ENCODE peak calls at places on chromosomes 13 and 19, in six cellular contexts. L is hepatocyte, P is neuronal stem cell, V is mesenchymal stem cell, F is IMR-90, K is neural progenitor cell. N is an unnamed sample.

GRCh38 chr19:7908742-7909461 is 5.2 kb downstream of the MAP2K7 start:
- DNase-seq in V (no peak), P (no peak), L (no peak), K (no peak), F (no peak), N (no peak)

GRCh38 chr13:109273326-109273751 is 513.0 kb downstream of the IRS2 start:
- DNase-seq in V (peak; percentile 53), K (no peak), L (no peak), P (no peak), F (peak; percentile 29), N (no peak)

GRCh38 chr13:21010621-21011020 is 50.8 kb downstream of the LATS2 start:
- DNase-seq in K (no peak), V (peak; percentile 49), L (no peak), F (peak; percentile 47), P (no peak), N (peak; percentile 2)

GRCh38 chr13:102089177-102089576 is 312.7 kb downstream of the FGF14 start:
- DNase-seq in P (no peak), K (no peak), F (no peak), V (peak; percentile 4), L (peak; percentile 7), N (peak; percentile 0)

GRCh38 chr19:6610934-6611370 is 20.0 kb upstream of the CD70 start:
- DNase-seq in F (peak; percentile 49), K (no peak), L (no peak), P (no peak), V (peak; percentile 24), N (no peak)

GRCh38 chr13:26811636-26812035 is 51.0 kb upstream of the GPR12 start:
- DNase-seq in L (no peak), K (no peak), V (no peak), F (no peak), P (no peak), N (no peak)

GRCh38 chr13:108176685-108177274 is 38.6 kb downstream of the LIG4 start:
- DNase-seq in K (peak; percentile 33), P (no peak), F (peak; percentile 22), V (peak; percentile 34), L (peak; percentile 55), N (peak; percentile 52)

GRCh38 chr13:22061371-22061805 is 390.5 kb downstream of the FGF9 start:
- DNase-seq in K (no peak), P (no peak), F (no peak), L (no peak), V (no peak), N (no peak)

GRCh38 chr13:68888832-68889231 is 1218.8 kb upstream of the ATXN8OS start:
- DNase-seq in P (no peak), K (no peak), V (no peak), F (no peak), L (no peak), N (no peak)

GRCh38 chr13:35191883-35192282 is 249.8 kb downstream of the NBEA start:
- DNase-seq in V (no peak), P (no peak), L (no peak), F (no peak), K (no peak), N (no peak)

GRCh38 chr13:113941571-113942191 is 32.2 kb downstream of the C13orf46 start:
- DNase-seq in F (no peak), P (no peak), L (no peak), K (no peak), V (no peak), N (no peak)

GRCh38 chr19:15116856-15117255 is 9.7 kb downstream of the SYDE1 start:
- DNase-seq in F (no peak), V (no peak), K (no peak), P (no peak), L (no peak), N (no peak)

GRCh38 chr13:39875111-39875510 is 219.6 kb downstream of the COG6 start:
- DNase-seq in L (no peak), F (no peak), V (no peak), P (no peak), K (no peak), N (no peak)

GRCh38 chr13:85610024-85610423 is 189.2 kb downstream of the SLITRK6 start:
- DNase-seq in V (peak; percentile 30), L (no peak), P (no peak), K (no peak), F (peak; percentile 18), N (no peak)

GRCh38 chr13:113886561-113887112 is 22.8 kb upstream of the GAS6 start:
- DNase-seq in L (no peak), F (no peak), P (no peak), K (no peak), V (no peak), N (no peak)

GRCh38 chr19:38800577-38801347 is 11.8 kb downstream of the LGALS7B start:
- DNase-seq in L (no peak), V (no peak), P (no peak), K (no peak), F (no peak), N (no peak)

GRCh38 chr13:70218618-70219017 is 110.4 kb upstream of the KLHL1 start:
- DNase-seq in F (no peak), K (no peak), V (no peak), L (no peak), P (no peak), N (no peak)

GRCh38 chr13:30673669-30674521 is 56.2 kb downstream of the USPL1 start:
- DNase-seq in F (peak; percentile 89), K (peak; percentile 93), L (peak; percentile 94), V (peak; percentile 83), P (peak; percentile 77), N (peak; percentile 86)

GRCh38 chr13:32309812-32310706 is 5.1 kb downstream of the ZAR1L start:
- DNase-seq in V (peak; percentile 65), F (peak; percentile 72), P (peak; percentile 41), L (peak; percentile 74), K (peak; percentile 63), N (peak; percentile 67)

GRCh38 chr13:114101325-114101821 is 31.1 kb downstream of the RASA3 start:
- DNase-seq in L (no peak), F (no peak), K (no peak), V (peak; percentile 41), P (no peak), N (no peak)

GRCh38 chr13:27280009-27280646 is 9.5 kb downstream of the RASL11A start:
- DNase-seq in F (no peak), L (no peak), K (no peak), P (no peak), V (no peak), N (no peak)

GRCh38 chr13:109818891-109819290 is 32.5 kb upstream of the IRS2 start:
- DNase-seq in V (no peak), P (no peak), K (no peak), F (no peak), L (no peak), N (no peak)

GRCh38 chr19:55325172-55325571 is at the start of gene TMEM150B:
- DNase-seq in F (no peak), P (no peak), K (no peak), L (no peak), V (no peak), N (no peak)

GRCh38 chr13:50104493-50104892 is 89.2 kb downstream of the KCNRG start:
- DNase-seq in K (no peak), F (peak; percentile 46), V (no peak), L (no peak), P (no peak), N (no peak)

GRCh38 chr19:7823902-7824301 is 6.1 kb upstream of the EVI5L start:
- DNase-seq in P (no peak), F (no peak), V (no peak), K (no peak), L (no peak), N (no peak)

GRCh38 chr13:41645313-41645712 is 188.0 kb downstream of the RGCC start:
- DNase-seq in P (no peak), K (no peak), F (peak; percentile 90), V (peak; percentile 72), L (peak; percentile 53), N (no peak)

GRCh38 chr19:18494267-18494607 is 27.6 kb downstream of the ELL start:
- DNase-seq in K (no peak), F (peak; percentile 69), L (no peak), P (no peak), V (peak; percentile 70), N (no peak)

GRCh38 chr19:48391100-48392005 is at the start of gene KDELR1:
- DNase-seq in P (peak; percentile 74), V (peak; percentile 79), F (peak; percentile 60), K (peak; percentile 84), L (peak; percentile 93), N (peak; percentile 72)

GRCh38 chr19:48955308-48955958 is 758 bp downstream of the BAX start:
- DNase-seq in K (no peak), L (no peak), V (peak; percentile 14), P (no peak), F (no peak), N (no peak)

GRCh38 chr19:39160523-39160861 is 34.9 kb downstream of the PAK4 start:
- DNase-seq in F (peak; percentile 72), P (no peak), K (no peak), L (peak; percentile 77), V (peak; percentile 55), N (no peak)

GRCh38 chr13:40233731-40234195 is 432.7 kb downstream of the FOXO1 start:
- DNase-seq in L (no peak), K (no peak), P (no peak), F (no peak), V (no peak), N (no peak)

DNA sequence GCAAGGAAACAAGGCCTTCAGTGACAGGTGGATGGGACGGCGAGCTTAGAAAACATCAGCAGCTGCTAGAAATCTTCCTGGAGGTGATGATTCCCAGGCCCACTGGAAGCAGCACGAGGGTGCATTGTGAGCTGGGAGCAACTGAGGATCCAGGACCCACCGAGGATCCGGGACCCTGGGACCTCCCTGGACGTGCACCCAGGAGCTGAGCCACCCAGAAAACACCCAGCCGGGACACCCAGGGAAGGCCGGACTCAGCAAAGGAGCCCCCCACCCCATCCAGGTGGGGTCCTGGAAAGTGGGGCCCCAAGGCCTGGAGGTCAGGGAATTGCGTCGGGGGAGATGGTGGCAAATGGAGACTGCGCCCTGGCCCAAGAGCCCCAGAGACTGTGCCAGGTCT is 22.3 kb upstream of the SPACA7 start:
- DNase-seq in L (no peak), K (no peak), V (no peak), P (no peak), F (no peak), N (no peak)
- H2AFZ ChIP-seq in L (no peak overlapping the region), K (no peak overlapping the region), V (no peak overlapping the region), P (no peak overlapping the region), F (no peak overlapping the region), N (no peak overlapping the region)

GRCh38 chr13:79735228-79735627 is 254.3 kb downstream of the NDFIP2 start:
- DNase-seq in V (peak; percentile 61), L (no peak), P (no peak), F (peak; percentile 41), K (no peak), N (no peak)
- H2AFZ ChIP-seq in V (no peak overlapping the region), L (no peak overlapping the region), P (no peak overlapping the region), F (no peak overlapping the region), K (peak overlapping the region; percentile 34), N (no peak overlapping the region)

DNA sequence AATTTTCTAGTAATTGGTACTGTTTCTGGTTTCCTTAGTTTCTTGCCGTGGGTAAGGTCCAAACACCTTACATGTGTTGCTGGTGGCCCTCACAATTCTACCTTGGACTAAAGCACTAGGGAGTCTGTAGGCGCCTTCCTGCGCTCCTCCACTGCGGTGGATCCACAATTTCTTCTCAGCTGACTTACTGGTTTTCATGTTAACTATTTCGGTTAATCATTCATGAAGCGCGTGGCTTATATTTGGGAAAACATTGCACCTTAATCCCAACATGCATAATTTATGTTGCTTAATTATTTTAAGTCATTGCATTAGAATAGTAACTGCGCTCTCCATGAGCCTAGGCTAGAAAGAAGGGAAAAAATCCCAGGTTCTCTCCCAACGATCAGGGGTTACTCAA is 37.7 kb downstream of the ARHGEF7 start:
- DNase-seq in L (peak; percentile 47), V (no peak), K (peak; percentile 13), F (no peak), P (peak; percentile 4), N (no peak)
- H2AFZ ChIP-seq in L (peak overlapping the region; percentile 73), V (peak overlapping the region; percentile 88), K (peak overlapping the region; percentile 20), F (peak overlapping the region; percentile 96), P (peak overlapping the region; percentile 94), N (peak overlapping the region; percentile 60)

GRCh38 chr19:47331931-47332547 is at the start of gene C5AR2:
- DNase-seq in K (no peak), V (no peak), L (no peak), P (no peak), F (no peak), N (no peak)
- H2AFZ ChIP-seq in K (no peak within 1 kb of the TSS), V (no peak within 1 kb of the TSS), L (no peak within 1 kb of the TSS), P (peak within 1 kb of the TSS; percentile 72), F (peak within 1 kb of the TSS; percentile 86), N (no peak within 1 kb of the TSS)